ENCODE peak calls at places on chromosomes 16 and 17, in six cellular contexts. One of them, this sample, is unnamed.

GRCh38 chr16:11797957-11798299 is 870 bp upstream of the ZC3H7A start:
- DNase-seq in AG04450: no peak
- DNase-seq in brain microvascular endothelial cell: no peak
- DNase-seq in body of pancreas: peak; percentile 29
- DNase-seq in LoVo: no peak
- DNase-seq in activated naive CD4-positive, alpha-beta T cell treated with anti-CD3 and anti-CD28 coated beads for 36 hours: peak; percentile 58
- DNase-seq in this sample: no peak

GRCh38 chr17:82010575-82011525 is 11.8 kb downstream of the CENPX start:
- DNase-seq in brain microvascular endothelial cell: no peak
- DNase-seq in AG04450: no peak
- DNase-seq in LoVo: no peak
- DNase-seq in activated naive CD4-positive, alpha-beta T cell treated with anti-CD3 and anti-CD28 coated beads for 36 hours: no peak
- DNase-seq in body of pancreas: no peak
- DNase-seq in this sample: no peak

GRCh38 chr17:69344939-69345338 is 18.0 kb upstream of the ABCA5 start:
- DNase-seq in AG04450: no peak
- DNase-seq in brain microvascular endothelial cell: no peak
- DNase-seq in activated naive CD4-positive, alpha-beta T cell treated with anti-CD3 and anti-CD28 coated beads for 36 hours: no peak
- DNase-seq in LoVo: peak; percentile 40
- DNase-seq in body of pancreas: no peak
- DNase-seq in this sample: no peak

GRCh38 chr16:87543436-87544191 is 50.8 kb upstream of the ZCCHC14 start:
- DNase-seq in LoVo: no peak
- DNase-seq in body of pancreas: no peak
- DNase-seq in AG04450: no peak
- DNase-seq in activated naive CD4-positive, alpha-beta T cell treated with anti-CD3 and anti-CD28 coated beads for 36 hours: peak; percentile 54
- DNase-seq in brain microvascular endothelial cell: peak; percentile 31
- DNase-seq in this sample: no peak

GRCh38 chr17:16417399-16417798 is 2.0 kb downstream of the TRPV2 start:
- DNase-seq in brain microvascular endothelial cell: no peak
- DNase-seq in activated naive CD4-positive, alpha-beta T cell treated with anti-CD3 and anti-CD28 coated beads for 36 hours: no peak
- DNase-seq in LoVo: no peak
- DNase-seq in body of pancreas: no peak
- DNase-seq in AG04450: no peak
- DNase-seq in this sample: no peak

GRCh38 chr16:2250652-2251280 is 621 bp downstream of the ECI1 start:
- DNase-seq in AG04450: no peak
- DNase-seq in activated naive CD4-positive, alpha-beta T cell treated with anti-CD3 and anti-CD28 coated beads for 36 hours: peak; percentile 50
- DNase-seq in brain microvascular endothelial cell: peak; percentile 16
- DNase-seq in LoVo: peak; percentile 42
- DNase-seq in body of pancreas: peak; percentile 69
- DNase-seq in this sample: peak; percentile 30

GRCh38 chr16:28181557-28181914 is 30.2 kb downstream of the XPO6 start:
- DNase-seq in AG04450: peak; percentile 91
- DNase-seq in LoVo: peak; percentile 57
- DNase-seq in brain microvascular endothelial cell: peak; percentile 93
- DNase-seq in body of pancreas: peak; percentile 50
- DNase-seq in activated naive CD4-positive, alpha-beta T cell treated with anti-CD3 and anti-CD28 coated beads for 36 hours: no peak
- DNase-seq in this sample: no peak

GRCh38 chr17:46977348-46977747 is 1.7 kb downstream of the RPRML start:
- DNase-seq in LoVo: no peak
- DNase-seq in activated naive CD4-positive, alpha-beta T cell treated with anti-CD3 and anti-CD28 coated beads for 36 hours: peak; percentile 11
- DNase-seq in body of pancreas: peak; percentile 63
- DNase-seq in AG04450: no peak
- DNase-seq in brain microvascular endothelial cell: no peak
- DNase-seq in this sample: peak; percentile 66

GRCh38 chr17:72578817-72579470 is 458.1 kb downstream of the SOX9 start:
- DNase-seq in brain microvascular endothelial cell: no peak
- DNase-seq in body of pancreas: no peak
- DNase-seq in LoVo: no peak
- DNase-seq in activated naive CD4-positive, alpha-beta T cell treated with anti-CD3 and anti-CD28 coated beads for 36 hours: no peak
- DNase-seq in AG04450: no peak
- DNase-seq in this sample: no peak

GRCh38 chr16:26651464-26651863 is 415.3 kb upstream of the C16orf82 start:
- DNase-seq in LoVo: no peak
- DNase-seq in AG04450: no peak
- DNase-seq in body of pancreas: no peak
- DNase-seq in activated naive CD4-positive, alpha-beta T cell treated with anti-CD3 and anti-CD28 coated beads for 36 hours: no peak
- DNase-seq in brain microvascular endothelial cell: no peak
- DNase-seq in this sample: no peak

GRCh38 chr17:16952401-16952800 is 19.5 kb downstream of the TNFRSF13B start:
- DNase-seq in body of pancreas: no peak
- DNase-seq in AG04450: no peak
- DNase-seq in LoVo: no peak
- DNase-seq in activated naive CD4-positive, alpha-beta T cell treated with anti-CD3 and anti-CD28 coated beads for 36 hours: no peak
- DNase-seq in brain microvascular endothelial cell: no peak
- DNase-seq in this sample: no peak

GRCh38 chr17:16878084-16878483 is 93.8 kb downstream of the TNFRSF13B start:
- DNase-seq in LoVo: no peak
- DNase-seq in brain microvascular endothelial cell: no peak
- DNase-seq in activated naive CD4-positive, alpha-beta T cell treated with anti-CD3 and anti-CD28 coated beads for 36 hours: no peak
- DNase-seq in AG04450: no peak
- DNase-seq in body of pancreas: no peak
- DNase-seq in this sample: no peak

GRCh38 chr17:62713096-62713870 is 85.8 kb downstream of the MRC2 start:
- DNase-seq in activated naive CD4-positive, alpha-beta T cell treated with anti-CD3 and anti-CD28 coated beads for 36 hours: no peak
- DNase-seq in LoVo: no peak
- DNase-seq in body of pancreas: no peak
- DNase-seq in brain microvascular endothelial cell: no peak
- DNase-seq in AG04450: no peak
- DNase-seq in this sample: peak; percentile 63

GRCh38 chr16:62041401-62041800 is 5.2 kb upstream of the CDH8 start:
- DNase-seq in AG04450: no peak
- DNase-seq in brain microvascular endothelial cell: peak; percentile 65
- DNase-seq in LoVo: peak; percentile 5
- DNase-seq in activated naive CD4-positive, alpha-beta T cell treated with anti-CD3 and anti-CD28 coated beads for 36 hours: no peak
- DNase-seq in body of pancreas: no peak
- DNase-seq in this sample: peak; percentile 36

GRCh38 chr17:82039695-82040299 is 2.3 kb upstream of the DCXR start:
- DNase-seq in AG04450: no peak
- DNase-seq in activated naive CD4-positive, alpha-beta T cell treated with anti-CD3 and anti-CD28 coated beads for 36 hours: no peak
- DNase-seq in body of pancreas: peak; percentile 54
- DNase-seq in LoVo: no peak
- DNase-seq in brain microvascular endothelial cell: no peak
- DNase-seq in this sample: no peak

GRCh38 chr16:70751593-70751992 is 49.4 kb downstream of the VAC14 start:
- DNase-seq in brain microvascular endothelial cell: no peak
- DNase-seq in activated naive CD4-positive, alpha-beta T cell treated with anti-CD3 and anti-CD28 coated beads for 36 hours: no peak
- DNase-seq in AG04450: no peak
- DNase-seq in LoVo: no peak
- DNase-seq in body of pancreas: no peak
- DNase-seq in this sample: no peak

GRCh38 chr16:27239026-27239425 is 29.5 kb downstream of the NSMCE1 start:
- DNase-seq in brain microvascular endothelial cell: no peak
- DNase-seq in body of pancreas: no peak
- DNase-seq in activated naive CD4-positive, alpha-beta T cell treated with anti-CD3 and anti-CD28 coated beads for 36 hours: no peak
- DNase-seq in LoVo: no peak
- DNase-seq in AG04450: no peak
- DNase-seq in this sample: no peak

This sample was measured in nephron progenitor cell.